ENCODE peak calls at places on chromosomes 2 and 18, in five cellular contexts. T, X, L, U and M are unnamed samples.

GRCh38 chr18:76981388-76981968 is 151.1 kb downstream of the MBP start:
- DNase-seq in T (no peak), X (no peak), L (no peak), U (no peak), M (no peak)

GRCh38 chr2:156430978-156431358 is 5.2 kb upstream of the GPD2 start:
- DNase-seq in T (no peak), X (no peak), L (peak; percentile 68), U (no peak), M (peak; percentile 63)

GRCh38 chr2:235693279-235693678 is 199.4 kb downstream of the AGAP1 start:
- DNase-seq in T (no peak), X (no peak), L (no peak), U (no peak), M (no peak)

GRCh38 chr2:146489386-146489785 is 1355.4 kb upstream of the ACVR2A start:
- DNase-seq in T (no peak), X (no peak), L (no peak), U (no peak), M (no peak)

GRCh38 chr2:114609203-114609602 is 166.8 kb downstream of the DPP10 start:
- DNase-seq in T (no peak), X (no peak), L (no peak), U (no peak), M (no peak)

GRCh38 chr2:229163893-229164292 is 107.2 kb downstream of the PID1 start:
- DNase-seq in T (no peak), X (no peak), L (no peak), U (no peak), M (no peak)

GRCh38 chr2:191678437-191679110 is 638 bp downstream of the NABP1 start:
- DNase-seq in T (peak; percentile 46), X (no peak), L (peak; percentile 73), U (peak; percentile 86), M (no peak)

GRCh38 chr2:73112913-73113633 is at the start of gene RAB11FIP5:
- DNase-seq in T (peak; percentile 65), X (peak; percentile 23), L (peak; percentile 67), U (peak; percentile 90), M (peak; percentile 93)

GRCh38 chr2:174985624-174986023 is 19.6 kb downstream of the CHN1 start:
- DNase-seq in T (no peak), X (no peak), L (peak; percentile 20), U (no peak), M (no peak)

GRCh38 chr18:36829362-36830140 is 624 bp downstream of the KIAA1328 start:
- DNase-seq in T (no peak), X (no peak), L (no peak), U (no peak), M (peak; percentile 12)

GRCh38 chr2:36246320-36246990 is 109.1 kb upstream of the CRIM1 start:
- DNase-seq in T (no peak), X (no peak), L (peak; percentile 81), U (no peak), M (no peak)

DNA sequence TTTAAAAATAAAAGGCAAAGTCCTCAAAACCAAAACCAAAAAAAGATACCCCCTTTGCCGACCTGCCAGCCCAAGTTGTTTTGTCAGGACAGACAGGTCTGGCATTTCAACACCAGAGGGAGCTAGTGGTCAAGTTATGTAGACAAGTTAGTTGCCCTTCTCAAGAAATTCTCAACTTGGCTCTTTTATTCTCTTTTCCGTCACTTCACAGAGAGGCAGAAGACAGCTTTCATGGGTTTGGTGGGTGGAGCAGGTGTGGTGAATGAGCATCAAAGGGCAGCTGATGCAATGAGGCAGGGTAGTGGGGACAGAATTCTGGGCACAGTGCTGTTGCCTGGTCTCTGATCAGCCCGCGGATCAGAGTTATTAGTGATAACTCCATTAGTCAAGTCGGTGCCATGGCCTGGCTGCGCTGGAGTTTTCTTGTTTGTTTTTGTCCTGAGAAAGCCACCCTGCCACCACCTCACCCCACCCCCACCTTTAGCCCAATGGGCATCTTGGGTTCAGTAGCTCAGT is 303.7 kb upstream of the EPAS1 start:
- DNase-seq in T (peak; percentile 13), X (peak; percentile 64), L (peak; percentile 81), U (no peak), M (peak; percentile 63)
- H3K4me3 ChIP-seq in T (no peak overlapping the region), X (no peak overlapping the region), L (no peak overlapping the region), U (no peak overlapping the region), M (no peak overlapping the region)

GRCh38 chr2:166125557-166125956 is 2.3 kb downstream of the SCN1A start:
- DNase-seq in T (no peak), X (no peak), L (no peak), U (no peak), M (no peak)
- TF ChIP-seq CTCF in T (no peak), X (no peak), L (no peak), U (no peak), M (no peak)

DNA sequence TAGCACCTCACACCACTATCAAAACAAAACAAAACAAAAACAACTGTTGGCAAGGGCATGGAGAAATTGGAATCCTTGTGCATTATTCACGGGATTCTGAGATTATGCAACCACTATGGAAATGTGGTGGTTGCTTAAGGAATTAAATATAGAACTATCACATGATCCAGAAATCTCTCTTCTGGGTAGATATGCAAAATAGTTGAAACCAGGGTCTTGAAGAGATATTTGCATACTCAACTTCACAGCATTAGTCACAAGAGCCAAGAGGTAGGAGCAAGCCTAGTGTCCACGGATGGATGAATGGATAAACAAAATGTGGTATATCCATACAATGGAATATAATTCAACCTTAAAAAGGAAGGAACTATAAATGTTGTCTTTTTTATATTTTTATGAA is 7.0 kb downstream of the TMEM131 start:
- DNase-seq in T (no peak), X (no peak), L (no peak), U (no peak), M (no peak)
- H3K4me3 ChIP-seq in T (no peak overlapping the region), X (no peak overlapping the region), L (no peak overlapping the region), U (no peak overlapping the region), M (no peak overlapping the region)

GRCh38 chr18:3427944-3428343 is 22.0 kb upstream of the TGIF1 start:
- DNase-seq in T (no peak), X (no peak), L (no peak), U (no peak), M (no peak)
- TF ChIP-seq CTCF in T (no peak), X (no peak), L (no peak), U (no peak), M (no peak)